ENCODE peak calls at places on chromosomes 4 and X, in ten cellular contexts. Z is prostate gland, G is GM12878, X is HCT116, I is HepG2, S is sigmoid colon, E is upper lobe of left lung, Y is spleen, M is endothelial cell of umbilical vein, D is K562. B is an unnamed sample.

GRCh38 chr4:141248029-141248428 is 27.3 kb downstream of the ZNF330 start:
- DNase-seq in Z (no peak), G (no peak), X (no peak), I (no peak), S (no peak), E (peak), Y (no peak), M (no peak), D (no peak), B (no peak)

GRCh38 chr4:150923945-150924344 is 91.1 kb downstream of the LRBA start:
- DNase-seq in Z (no peak), G (no peak), X (no peak), I (no peak), S (no peak), E (no peak), Y (no peak), M (no peak), D (no peak), B (no peak)

GRCh38 chr4:4784379-4784778 is 75.1 kb upstream of the MSX1 start:
- DNase-seq in Z (no peak), G (no peak), X (no peak), I (no peak), S (no peak), E (no peak), Y (no peak), M (no peak), D (no peak), B (no peak)

GRCh38 chr4:85488416-85488815 is 13.5 kb downstream of the ARHGAP24 start:
- DNase-seq in Z (no peak), G (no peak), X (no peak), I (no peak), S (no peak), E (no peak), Y (no peak), M (no peak), D (no peak), B (no peak)

GRCh38 chr4:102518703-102519131 is 17.6 kb downstream of the NFKB1 start:
- DNase-seq in Z (no peak), G (no peak), X (no peak), I (no peak), S (no peak), E (no peak), Y (no peak), M (no peak), D (no peak), B (no peak)

GRCh38 chrX:10939384-10939783 is 171.7 kb upstream of the HCCS start:
- DNase-seq in Z (peak), G (no peak), X (no peak), I (peak), S (no peak), E (no peak), Y (no peak), M (no peak), D (no peak), B (no peak)

GRCh38 chrX:49627030-49627777 is 28.4 kb downstream of the GAGE1 start:
- DNase-seq in Z (no peak), G (no peak), X (peak), I (peak), S (no peak), E (no peak), Y (no peak), M (no peak), D (peak), B (no peak)

GRCh38 chr4:108561086-108561485 is 59.3 kb upstream of the RPL34 start:
- DNase-seq in Z (no peak), G (no peak), X (no peak), I (no peak), S (no peak), E (no peak), Y (no peak), M (no peak), D (no peak), B (no peak)

GRCh38 chr4:20624783-20625364 is 75.4 kb upstream of the PACRGL start:
- DNase-seq in Z (no peak), G (no peak), X (no peak), I (no peak), S (no peak), E (no peak), Y (no peak), M (peak), D (no peak), B (no peak)

DNA sequence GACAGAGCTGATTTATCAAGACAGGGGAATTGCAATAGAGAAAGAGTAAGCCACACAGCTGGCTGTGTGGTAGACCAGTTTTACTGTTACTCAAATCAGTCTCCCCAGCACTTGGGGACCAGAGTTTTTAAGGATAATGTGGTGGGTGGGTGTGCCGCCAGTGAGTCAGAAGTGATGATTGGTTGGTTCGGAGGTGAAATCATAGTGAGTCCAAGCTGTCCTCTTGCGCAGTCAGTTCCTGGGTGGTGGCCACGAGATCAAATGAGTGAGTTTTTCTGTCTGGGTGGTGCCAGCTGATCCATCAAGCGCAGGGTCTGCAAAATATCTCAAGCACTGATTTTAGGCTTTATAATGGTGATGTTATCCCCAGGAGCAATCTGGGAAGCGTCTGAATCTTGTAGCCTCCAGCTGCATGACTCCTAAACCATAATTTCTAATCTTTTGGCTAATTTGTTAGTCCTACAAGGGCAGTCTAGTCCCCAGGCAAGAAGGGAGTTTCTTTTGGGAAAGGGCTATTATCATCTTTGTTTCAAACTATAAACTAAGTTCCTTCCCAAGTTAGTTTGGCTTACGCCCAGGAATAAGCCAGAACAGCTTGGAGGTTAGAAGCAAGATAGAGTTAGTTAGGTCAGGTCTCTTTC is 44.0 kb upstream of the PPP1R2C start:
- DNase-seq in Z (no peak), G (no peak), X (no peak), I (no peak), S (no peak), E (no peak), Y (no peak), M (no peak), D (no peak), B (no peak)
- TF ChIP-seq POLR2AphosphoS5 in Z (no peak), G (no peak), X (no peak), I (no peak), S (no peak), E (no peak), Y (no peak), M (no peak), D (no peak), B (no peak)

DNA sequence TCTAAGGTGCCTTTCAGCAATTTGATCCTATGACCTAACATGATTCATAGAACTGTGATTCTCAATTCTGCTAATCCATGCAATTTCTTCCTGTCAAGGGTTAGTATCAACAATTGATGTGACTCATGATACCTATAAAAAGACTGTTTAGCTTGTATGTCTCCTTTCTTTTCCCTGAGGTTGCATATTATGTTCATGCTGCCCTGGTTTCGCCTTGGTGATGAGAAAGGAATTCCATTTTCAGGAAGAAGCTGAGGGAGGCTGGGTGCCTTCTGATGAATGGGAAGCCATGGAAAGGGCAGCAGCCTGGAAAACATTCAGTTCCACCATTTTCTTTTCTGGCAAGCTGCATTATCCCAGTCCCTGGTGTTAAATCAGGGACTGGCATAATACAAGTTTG is 976.5 kb downstream of the RPA4 start:
- DNase-seq in Z (no peak), G (no peak), X (no peak), I (no peak), S (no peak), E (no peak), Y (no peak), M (peak), D (no peak), B (no peak)
- TF ChIP-seq POLR2AphosphoS5 in Z (no peak), G (no peak), X (no peak), I (no peak), S (no peak), E (no peak), Y (no peak), M (no peak), D (no peak), B (no peak)

DNA sequence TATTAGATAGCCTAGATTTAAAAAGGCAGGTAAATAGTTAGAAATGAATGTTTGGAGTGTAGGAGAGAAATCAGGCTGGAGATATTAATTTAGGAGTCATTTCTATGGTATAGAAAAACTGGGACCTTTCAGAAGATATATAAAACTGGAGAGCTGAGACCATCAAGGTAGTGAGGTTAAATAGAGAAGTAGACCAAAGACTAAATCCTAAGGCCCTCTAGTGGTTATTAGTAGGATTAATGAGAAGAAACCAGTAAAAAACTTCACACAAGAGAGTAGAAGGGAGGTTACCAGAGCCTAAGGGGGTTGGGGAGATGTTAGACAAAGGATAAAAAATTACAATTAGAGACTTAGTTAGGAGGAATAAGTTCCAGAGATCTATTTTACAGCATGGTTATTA is 351.0 kb upstream of the SPANXN1 start:
- DNase-seq in Z (no peak), G (no peak), X (no peak), I (no peak), S (no peak), E (no peak), Y (no peak), M (no peak), D (peak), B (no peak)
- TF ChIP-seq POLR2AphosphoS5 in Z (no peak), G (no peak), X (no peak), I (no peak), S (no peak), E (no peak), Y (no peak), M (no peak), D (no peak), B (no peak)

GRCh38 chrX:40748977-40749376 is 13.6 kb upstream of the MED14 start:
- DNase-seq in Z (no peak), G (no peak), X (no peak), I (no peak), S (no peak), E (no peak), Y (no peak), M (peak), D (no peak), B (no peak)

GRCh38 chrX:40749874-40750273 is 14.5 kb upstream of the MED14 start:
- DNase-seq in Z (no peak), G (peak), X (no peak), I (no peak), S (no peak), E (no peak), Y (no peak), M (peak), D (no peak), B (no peak)

DNA sequence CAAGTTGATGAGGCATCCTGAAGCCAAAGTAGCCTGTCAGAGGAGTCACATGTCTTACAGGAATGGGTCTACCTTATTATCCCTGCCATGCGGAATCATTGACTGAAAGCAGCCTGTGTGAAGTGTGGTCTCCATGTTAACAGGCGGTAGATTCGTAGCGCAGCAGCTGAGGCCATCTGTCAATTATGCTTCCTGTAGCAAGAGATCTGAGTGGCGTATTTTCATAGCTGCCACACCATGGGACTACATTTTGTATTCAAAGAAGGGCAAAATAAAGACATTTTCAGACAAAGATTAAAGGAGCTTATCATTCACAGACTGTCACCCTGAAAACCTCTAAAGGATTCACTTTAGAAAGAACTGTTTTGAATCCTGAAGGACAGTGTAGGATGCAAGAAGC is 11.2 kb upstream of the MED14 start:
- DNase-seq in Z (no peak), G (no peak), X (no peak), I (no peak), S (no peak), E (no peak), Y (no peak), M (no peak), D (no peak), B (no peak)
- TF ChIP-seq POLR2AphosphoS5 in Z (no peak), G (no peak), X (no peak), I (no peak), S (no peak), E (no peak), Y (no peak), M (no peak), D (no peak), B (no peak)

GRCh38 chr4:178689926-178690325 is 1247.7 kb upstream of the AGA start:
- DNase-seq in Z (no peak), G (no peak), X (no peak), I (no peak), S (no peak), E (no peak), Y (no peak), M (no peak), D (no peak), B (no peak)
- TF ChIP-seq POLR2AphosphoS5 in Z (no peak), G (no peak), X (no peak), I (no peak), S (no peak), E (no peak), Y (no peak), M (no peak), D (no peak), B (no peak)

GRCh38 chr4:77564231-77564630 is 41.4 kb upstream of the CXCL13 start:
- DNase-seq in Z (peak), G (no peak), X (no peak), I (no peak), S (peak), E (peak), Y (no peak), M (no peak), D (no peak), B (no peak)
- TF ChIP-seq POLR2AphosphoS5 in Z (peak), G (no peak), X (no peak), I (no peak), S (no peak), E (peak), Y (peak), M (no peak), D (no peak), B (no peak)

GRCh38 chr4:52866734-52867133 is 4.6 kb downstream of the RASL11B start:
- DNase-seq in Z (no peak), G (no peak), X (no peak), I (no peak), S (no peak), E (no peak), Y (no peak), M (no peak), D (no peak), B (no peak)

GRCh38 chr4:52862605-52863236 is 604 bp downstream of the RASL11B start:
- DNase-seq in Z (no peak), G (no peak), X (no peak), I (no peak), S (no peak), E (no peak), Y (no peak), M (peak), D (peak), B (peak)

GRCh38 chr4:52865305-52865704 is 3.2 kb downstream of the RASL11B start:
- DNase-seq in Z (no peak), G (no peak), X (no peak), I (no peak), S (no peak), E (no peak), Y (no peak), M (no peak), D (no peak), B (no peak)

GRCh38 chr4:52863324-52863723 is 1.2 kb downstream of the RASL11B start:
- DNase-seq in Z (no peak), G (no peak), X (no peak), I (no peak), S (no peak), E (no peak), Y (no peak), M (no peak), D (no peak), B (no peak)

GRCh38 chr4:52864816-52865215 is 2.7 kb downstream of the RASL11B start:
- DNase-seq in Z (no peak), G (no peak), X (no peak), I (no peak), S (no peak), E (no peak), Y (no peak), M (peak), D (no peak), B (no peak)
- TF ChIP-seq POLR2AphosphoS5 in Z (no peak), G (no peak), X (no peak), I (no peak), S (no peak), E (no peak), Y (no peak), M (no peak), D (no peak), B (no peak)

DNA sequence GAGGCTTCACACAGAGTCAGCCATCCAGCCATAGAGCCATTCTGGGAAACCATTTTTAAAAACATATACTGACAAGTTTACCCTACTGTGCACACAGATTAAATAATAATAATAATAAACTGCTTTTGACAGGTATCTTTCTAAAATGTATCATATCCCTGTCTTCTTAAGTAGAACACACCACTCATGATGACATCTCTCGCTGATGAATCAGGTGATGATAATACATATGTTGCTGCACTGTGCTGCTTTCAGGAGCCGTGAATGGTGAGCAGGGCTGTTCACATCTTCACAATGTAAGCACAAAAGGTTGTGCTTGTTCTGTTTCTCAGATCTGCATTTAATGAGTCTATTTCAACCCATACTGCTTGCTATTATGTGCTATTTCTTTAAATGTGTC is 3.5 kb downstream of the MTNR1A start:
- DNase-seq in Z (no peak), G (no peak), X (no peak), I (no peak), S (no peak), E (no peak), Y (no peak), M (no peak), D (no peak), B (no peak)
- TF ChIP-seq POLR2AphosphoS5 in Z (no peak), G (no peak), X (no peak), I (no peak), S (no peak), E (no peak), Y (no peak), M (no peak), D (no peak), B (no peak)

DNA sequence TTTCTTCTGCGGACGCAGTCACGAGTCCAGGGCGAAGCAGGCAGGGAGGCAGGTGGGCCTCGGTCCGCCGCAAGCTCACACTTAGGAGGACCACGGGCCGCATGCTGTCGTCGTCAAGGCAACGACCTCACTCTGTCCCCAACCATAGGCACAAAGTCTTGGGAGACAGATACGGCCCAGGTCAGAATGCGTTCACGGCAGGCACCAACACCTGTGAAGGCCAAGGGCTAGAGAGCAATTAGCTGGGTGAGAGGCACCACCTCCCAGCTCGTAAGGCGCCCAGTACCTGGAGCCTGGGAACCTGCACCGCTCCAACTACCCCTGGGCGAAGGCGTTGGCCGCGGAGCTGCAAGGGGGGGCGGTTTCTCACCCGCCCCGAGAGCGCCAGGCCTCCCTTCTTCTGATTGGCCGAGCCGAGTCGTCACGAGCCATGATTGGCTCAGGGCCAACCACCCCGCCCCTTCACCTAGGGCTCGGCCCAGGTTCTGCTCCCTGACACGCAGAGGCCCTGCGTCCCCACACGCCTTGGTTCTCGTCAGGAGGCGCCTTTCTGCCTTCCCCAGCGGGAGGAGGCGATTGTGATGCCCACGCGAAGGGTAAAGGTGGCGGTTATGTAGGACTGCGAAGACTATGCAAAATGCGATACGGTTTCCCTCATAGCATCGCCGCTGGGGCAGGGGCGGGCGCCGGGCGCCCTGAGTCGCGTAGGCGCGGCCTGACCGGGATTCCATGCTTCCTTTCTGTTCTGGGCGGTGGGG is at the start of gene CDKL2:
- DNase-seq in Z (peak), G (peak), X (peak), I (no peak), S (peak), E (peak), Y (peak), M (peak), D (no peak), B (peak)
- TF ChIP-seq POLR2AphosphoS5 in Z (peak), G (no peak), X (peak), I (no peak), S (peak), E (peak), Y (peak), M (no peak), D (no peak), B (peak)

DNA sequence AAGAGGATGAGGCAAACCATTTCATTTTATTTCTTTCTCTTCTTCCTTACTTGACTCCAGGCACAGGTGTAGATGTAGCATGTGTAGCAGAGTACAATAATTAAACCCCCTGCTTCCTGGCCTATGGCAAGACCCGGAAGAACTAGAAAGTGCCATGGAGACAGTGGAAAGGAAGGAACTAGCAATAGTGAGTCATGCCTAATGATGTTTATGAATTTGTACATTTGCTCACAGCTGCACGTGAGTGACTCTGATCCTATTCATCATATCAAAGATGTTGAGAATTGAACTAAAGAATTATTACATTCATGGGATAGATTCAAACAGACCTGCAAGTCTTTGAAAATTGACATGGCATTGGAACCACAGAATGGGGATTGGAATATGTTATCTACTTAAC is 2233.9 kb upstream of the TENM3 start:
- DNase-seq in Z (no peak), G (no peak), X (no peak), I (no peak), S (no peak), E (no peak), Y (no peak), M (no peak), D (no peak), B (no peak)
- TF ChIP-seq POLR2AphosphoS5 in Z (no peak), G (no peak), X (no peak), I (no peak), S (no peak), E (no peak), Y (no peak), M (no peak), D (no peak), B (no peak)